ENCODE peak calls at places on chromosomes 3 and 15, in five cellular contexts. U, X, M, Q and O are unnamed samples.

GRCh38 chr3:15113468-15113867 is 14.5 kb upstream of the RBSN start:
- DNase-seq in Q (no peak), X (no peak), M (no peak), U (no peak), O (no peak)

GRCh38 chr3:114217266-114217665 is 20.1 kb downstream of the ZNF80 start:
- DNase-seq in M (no peak), X (no peak), U (no peak), Q (no peak), O (no peak)

GRCh38 chr15:56484284-56484683 is 19.3 kb upstream of the MNS1 start:
- DNase-seq in U (no peak), X (no peak), Q (no peak), M (no peak), O (no peak)

GRCh38 chr15:31206386-31207174 is 105.1 kb upstream of the TRPM1 start:
- DNase-seq in U (no peak), X (no peak), M (no peak), Q (no peak), O (no peak)

GRCh38 chr3:42809202-42809601 is at the start of gene ACKR2:
- DNase-seq in M (no peak), X (no peak), Q (no peak), U (no peak), O (no peak)

GRCh38 chr3:130850044-130850797 is 43.7 kb upstream of the ATP2C1 start:
- DNase-seq in U (peak; percentile 8), X (no peak), M (peak; percentile 31), Q (no peak), O (peak; percentile 36)

GRCh38 chr3:43998374-43998840 is 243.3 kb upstream of the TOPAZ1 start:
- DNase-seq in U (peak; percentile 61), Q (no peak), X (no peak), M (no peak), O (no peak)

GRCh38 chr3:171976526-171976925 is 62.9 kb upstream of the FNDC3B start:
- DNase-seq in Q (no peak), M (no peak), U (no peak), X (no peak), O (no peak)

GRCh38 chr3:177816667-177817208 is 619.5 kb upstream of the TBL1XR1 start:
- DNase-seq in Q (no peak), U (peak; percentile 36), M (no peak), X (no peak), O (peak; percentile 45)

GRCh38 chr3:138964264-138964663 is 17.2 kb downstream of the FOXL2NB start:
- DNase-seq in Q (no peak), U (no peak), X (no peak), M (no peak), O (no peak)

GRCh38 chr3:45907769-45908705 is 21.7 kb downstream of the CCR9 start:
- DNase-seq in X (no peak), M (no peak), Q (no peak), U (peak; percentile 51), O (no peak)

GRCh38 chr15:70374096-70374495 is 276.4 kb upstream of the TLE3 start:
- DNase-seq in X (no peak), U (no peak), M (no peak), Q (no peak), O (no peak)

GRCh38 chr3:122992138-122992537 is 35.4 kb downstream of the SEMA5B start:
- DNase-seq in X (no peak), U (no peak), M (no peak), Q (no peak), O (no peak)

GRCh38 chr3:38644016-38644661 is 5.3 kb downstream of the SCN5A start:
- DNase-seq in Q (peak; percentile 0), U (no peak), M (no peak), X (peak; percentile 40), O (no peak)

GRCh38 chr3:126636436-126636835 is 18.5 kb downstream of the TXNRD3 start:
- DNase-seq in Q (no peak), U (no peak), M (no peak), X (no peak), O (no peak)

GRCh38 chr3:171561601-171562323 is 101.6 kb upstream of the TNIK start:
- DNase-seq in Q (no peak), U (no peak), M (no peak), X (no peak), O (no peak)

DNA sequence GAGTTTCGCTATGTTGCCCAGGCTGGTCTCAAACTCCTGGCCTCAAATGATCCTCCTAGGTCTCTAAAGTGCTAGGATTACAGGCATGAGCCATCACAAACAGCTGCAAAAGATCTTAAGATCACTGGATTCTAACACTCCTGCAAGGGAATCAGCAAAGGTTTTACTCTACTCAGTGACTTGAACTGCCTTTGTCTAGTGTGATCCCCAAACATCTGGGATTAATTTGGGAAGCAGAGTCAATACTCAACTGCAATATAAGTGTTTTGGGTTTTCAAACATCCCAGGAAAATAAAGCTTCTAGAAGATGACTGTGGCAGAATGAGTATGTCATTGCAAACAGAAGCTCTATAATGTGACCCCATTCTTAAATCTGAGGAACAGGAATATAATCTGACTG is 7.2 kb downstream of the SPG21 start:
- DNase-seq in U (no peak), X (no peak), M (no peak), Q (no peak), O (no peak)
- H3K4me1 ChIP-seq in U (no peaks in the 10 kb centered on the region), X (peaks cover 6% of the 10 kb centered on the region), M (no peaks in the 10 kb centered on the region), Q (peaks cover 4% of the 10 kb centered on the region), O (peaks cover 12% of the 10 kb centered on the region)

DNA sequence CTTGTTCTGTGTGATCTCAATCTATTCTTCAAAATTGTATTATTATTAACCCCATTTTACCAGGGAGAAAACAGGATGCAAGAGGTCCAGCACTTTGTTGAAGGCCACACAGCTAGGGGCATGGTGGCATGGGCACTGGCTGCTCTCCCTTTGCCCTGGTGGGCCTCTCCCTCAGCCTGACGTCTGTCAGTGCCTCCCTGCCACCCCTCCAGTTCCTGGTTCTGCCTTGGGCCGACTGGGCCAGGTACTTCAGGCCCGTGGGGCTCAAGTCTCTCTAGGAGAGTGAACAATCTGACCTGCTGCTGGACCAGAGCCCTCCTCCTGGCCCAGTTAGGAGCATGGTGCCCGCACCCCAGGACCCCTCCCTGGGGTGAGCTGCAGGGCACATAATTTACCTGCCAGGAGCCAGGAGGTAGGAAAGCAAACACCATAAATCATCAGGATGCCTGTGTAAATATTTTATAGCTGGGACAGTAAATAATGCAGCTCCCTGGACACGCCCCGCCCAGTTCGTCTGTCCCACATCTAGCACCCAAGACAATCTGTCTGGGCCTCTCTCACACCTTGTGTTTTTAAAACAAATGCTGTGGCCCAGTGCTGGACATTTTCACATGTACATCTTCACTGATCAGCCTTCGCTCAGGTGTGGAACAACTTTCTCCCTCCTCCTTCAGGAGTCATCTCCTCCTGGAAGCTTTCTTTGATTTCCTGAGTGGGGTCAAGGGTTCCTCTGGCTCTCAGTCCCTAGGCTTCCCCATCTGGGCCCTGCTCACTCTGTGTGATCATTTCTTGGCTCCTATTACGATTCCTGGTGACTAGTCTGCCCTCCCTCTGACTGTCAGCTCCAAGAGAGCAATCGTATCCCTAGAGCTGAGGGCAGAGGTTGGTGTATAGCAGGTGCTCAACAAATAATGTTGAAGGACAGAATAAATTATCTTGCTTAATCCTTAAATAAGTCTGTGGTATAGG is 15.2 kb upstream of the RFT1 start:
- DNase-seq in X (no peak), Q (no peak), U (no peak), M (no peak), O (no peak)
- H3K27ac ChIP-seq in X (no peak overlapping the region), Q (no peak overlapping the region), U (no peak overlapping the region), M (no peak overlapping the region), O (no peak overlapping the region)

DNA sequence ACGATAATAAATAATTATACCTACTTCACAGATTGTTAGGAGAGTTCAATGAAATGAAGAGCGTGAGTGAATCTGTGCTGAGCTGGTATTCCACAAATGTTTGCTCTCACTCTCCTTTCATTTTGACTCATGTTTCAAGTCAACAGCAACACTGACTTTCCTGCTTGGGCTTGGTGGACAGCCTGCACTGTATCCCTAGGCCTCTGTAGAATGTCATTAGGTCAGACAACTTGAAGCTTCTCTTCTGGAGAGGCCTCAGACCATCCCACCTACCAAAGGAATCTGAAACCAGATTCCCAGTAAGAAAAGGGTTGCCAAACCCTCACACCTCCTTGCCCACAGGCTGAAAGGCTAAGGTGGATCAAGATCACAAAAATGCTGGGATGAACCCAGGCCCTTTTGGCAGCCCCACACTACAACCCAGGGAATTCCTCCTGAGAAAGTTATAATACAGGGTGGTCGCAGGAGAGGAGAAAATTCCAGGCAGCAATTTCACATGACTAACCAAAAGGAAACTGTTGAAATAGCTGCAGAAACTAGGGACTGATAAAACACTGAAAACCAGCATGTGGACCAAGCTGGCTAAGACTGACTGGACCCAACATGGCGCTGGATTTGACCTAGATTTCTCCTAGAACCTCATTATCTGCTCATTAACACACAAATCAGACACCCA is 56.9 kb upstream of the ZNF148 start:
- DNase-seq in Q (no peak), X (no peak), M (no peak), U (no peak), O (no peak)
- H3K4me3 ChIP-seq in Q (no peak overlapping the region), X (no peak overlapping the region), M (no peak overlapping the region), U (no peak overlapping the region), O (no peak overlapping the region)

GRCh38 chr15:75028991-75029377 is 5.6 kb downstream of the PPCDC start:
- DNase-seq in X (no peak), U (no peak), Q (no peak), M (no peak), O (no peak)
- H3K4me1 ChIP-seq in X (peaks cover 55% of the 10 kb centered on the region), U (peaks cover 8% of the 10 kb centered on the region), Q (no peaks in the 10 kb centered on the region), M (peaks cover 8% of the 10 kb centered on the region), O (peaks cover 66% of the 10 kb centered on the region)

GRCh38 chr15:50108446-50108845 is 10.6 kb downstream of the ATP8B4 start:
- DNase-seq in M (no peak), Q (no peak), X (no peak), U (no peak), O (no peak)
- H3K27ac ChIP-seq in M (no peak overlapping the region), Q (no peak overlapping the region), X (no peak overlapping the region), U (no peak overlapping the region), O (peak overlapping the region; percentile 88)